ENCODE peak calls at places on chromosomes 4 and X, in five cellular contexts. R is activated CD4-positive, alpha-beta T cell treated with anti-CD3 and anti-CD28 coated beads, Interleukin-2, amount 10 ng/mL, durations not matched to agents 7 days and 5 days; U is hypothalamus; S is left ventricle myocardium inferior; J is posterior cingulate gyrus. Z is an unnamed sample.

GRCh38 chr4:20253272-20253798 is 1.6 kb downstream of the SLIT2 start:
- DNase-seq in R (no peak), S (no peak), J (no peak), U (no peak), Z (no peak)

GRCh38 chr4:4668355-4669210 is 126.7 kb upstream of the STX18 start:
- DNase-seq in S (no peak), J (no peak), R (no peak), U (no peak), Z (no peak)

GRCh38 chr4:14110407-14110806 is 482.9 kb upstream of the BOD1L1 start:
- DNase-seq in S (no peak), J (no peak), U (no peak), R (no peak), Z (no peak)

GRCh38 chr4:155665054-155665453 is 1.6 kb upstream of the GUCY1A1 start:
- DNase-seq in J (no peak), R (no peak), S (no peak), U (no peak), Z (no peak)

GRCh38 chrX:153830632-153831434 is 489 bp upstream of the PDZD4 start:
- DNase-seq in S (no peak), U (peak; percentile 36), J (no peak), R (no peak), Z (no peak)

GRCh38 chr4:106583567-106583966 is 215.0 kb upstream of the GIMD1 start:
- DNase-seq in S (no peak), J (no peak), U (no peak), R (no peak), Z (no peak)

GRCh38 chr4:41366911-41367517 is 110.3 kb downstream of the UCHL1 start:
- DNase-seq in S (no peak), R (no peak), U (no peak), J (no peak), Z (no peak)

GRCh38 chr4:40579983-40580382 is 49.7 kb downstream of the RBM47 start:
- DNase-seq in U (no peak), R (no peak), J (no peak), S (no peak), Z (no peak)

GRCh38 chr4:69656653-69657158 is 3.7 kb upstream of the UGT2A1 start:
- DNase-seq in U (no peak), R (no peak), S (no peak), J (no peak), Z (no peak)

GRCh38 chr4:1409079-1409805 is 3.0 kb upstream of the NKX1-1 start:
- DNase-seq in S (no peak), J (no peak), R (no peak), U (no peak), Z (no peak)

GRCh38 chr4:108311313-108311712 is 142.6 kb upstream of the LEF1 start:
- DNase-seq in U (no peak), S (no peak), J (no peak), R (no peak), Z (no peak)

GRCh38 chrX:4379071-4379470 is 665.6 kb upstream of the PRKX start:
- DNase-seq in R (no peak), U (no peak), J (no peak), S (no peak), Z (no peak)

GRCh38 chrX:153765138-153766079 is 1.4 kb downstream of the PLXNB3 start:
- DNase-seq in U (peak; percentile 87), S (no peak), R (no peak), J (peak; percentile 93), Z (no peak)

GRCh38 chr4:8388471-8388870 is 52.1 kb downstream of the ACOX3 start:
- DNase-seq in U (no peak), J (no peak), S (no peak), R (no peak), Z (no peak)

GRCh38 chrX:38514014-38514854 is 47.1 kb upstream of the TSPAN7 start:
- DNase-seq in R (no peak), U (no peak), S (no peak), J (no peak), Z (no peak)

GRCh38 chrX:6228720-6229119 is at the start of gene NLGN4X:
- DNase-seq in J (peak; percentile 26), R (no peak), U (peak; percentile 7), S (no peak), Z (no peak)

GRCh38 chrX:115609621-115610020 is 48.6 kb downstream of the PLS3 start:
- DNase-seq in S (no peak), J (no peak), U (no peak), R (no peak), Z (no peak)

GRCh38 chr4:8070751-8071718 is 87.6 kb downstream of the ABLIM2 start:
- DNase-seq in R (no peak), S (no peak), U (no peak), J (no peak), Z (no peak)

GRCh38 chrX:133926099-133926498 is 59.3 kb downstream of the GPC3 start:
- DNase-seq in J (no peak), R (no peak), S (no peak), U (no peak), Z (no peak)

GRCh38 chr4:71974681-71975080 is 57.1 kb upstream of the NPFFR2 start:
- DNase-seq in R (no peak), U (no peak), S (no peak), J (no peak), Z (no peak)

GRCh38 chr4:53514509-53514908 is 76.8 kb downstream of the LNX1 start:
- DNase-seq in J (no peak), S (no peak), U (no peak), R (no peak), Z (no peak)

GRCh38 chrX:9907645-9908387 is 59.3 kb upstream of the CLDN34 start:
- DNase-seq in S (no peak), U (no peak), R (no peak), J (no peak), Z (no peak)

GRCh38 chr4:172758586-172759340 is 409.8 kb upstream of the GALNT7 start:
- DNase-seq in U (no peak), J (no peak), R (no peak), S (no peak), Z (no peak)

GRCh38 chrX:38804481-38805293 is 3.4 kb downstream of the MID1IP1 start:
- DNase-seq in J (no peak), R (peak; percentile 26), S (peak; percentile 33), U (peak; percentile 37), Z (no peak)

Z was measured in GM18507.